ENCODE peak calls at places on chromosomes 2 and 18, in four cellular contexts. H is esophagus muscularis mucosa, J is breast epithelium, X is mammary epithelial cell. U is an unnamed sample.

GRCh38 chr2:207792244-207792785 is 22.6 kb upstream of the FZD5 start:
- DNase-seq in H (no peak), J (no peak), X (peak; percentile 61), U (no peak)

GRCh38 chr2:224640694-224641093 is 55.5 kb upstream of the CUL3 start:
- DNase-seq in H (no peak), J (no peak), X (no peak), U (no peak)

GRCh38 chr2:134739879-134740301 is 21.1 kb upstream of the TMEM163 start:
- DNase-seq in H (peak; percentile 89), J (no peak), X (peak; percentile 66), U (no peak)

GRCh38 chr2:85873679-85874078 is 15.1 kb downstream of the ST3GAL5 start:
- DNase-seq in H (no peak), J (no peak), X (no peak), U (no peak)

GRCh38 chr2:128374001-128374710 is 55.5 kb upstream of the HS6ST1 start:
- DNase-seq in H (no peak), J (peak; percentile 83), X (peak; percentile 63), U (peak; percentile 77)

GRCh38 chr2:44680424-44680971 is 261.0 kb upstream of the SIX3 start:
- DNase-seq in H (no peak), J (no peak), X (no peak), U (no peak)

GRCh38 chr18:10912790-10913560 is 236.4 kb downstream of the PIEZO2 start:
- DNase-seq in H (no peak), J (no peak), X (no peak), U (peak; percentile 91)

GRCh38 chr2:96554293-96555145 is 18.0 kb downstream of the ARID5A start:
- DNase-seq in H (no peak), J (peak; percentile 68), X (peak; percentile 20), U (peak; percentile 70)

GRCh38 chr18:6731197-6731596 is 1.7 kb downstream of the ARHGAP28 start:
- DNase-seq in H (no peak), J (no peak), X (peak; percentile 80), U (no peak)

GRCh38 chr18:39635966-39636365 is 2070.4 kb upstream of the CELF4 start:
- DNase-seq in H (no peak), J (no peak), X (no peak), U (no peak)

GRCh38 chr2:164837807-164838206 is 3.8 kb downstream of the COBLL1 start:
- DNase-seq in H (no peak), J (no peak), X (no peak), U (no peak)

GRCh38 chr2:240926516-240927389 is 20.6 kb downstream of the CROCC2 start:
- DNase-seq in H (no peak), J (no peak), X (no peak), U (peak; percentile 34)

GRCh38 chr2:98445708-98446577 is 1.3 kb downstream of the INPP4A start:
- DNase-seq in H (no peak), J (no peak), X (no peak), U (no peak)

GRCh38 chr2:152493417-152493816 is 158.4 kb downstream of the FMNL2 start:
- DNase-seq in H (no peak), J (no peak), X (no peak), U (no peak)

GRCh38 chr2:130767408-130767775 is 12.1 kb downstream of the AMER3 start:
- DNase-seq in H (no peak), J (no peak), X (no peak), U (no peak)

GRCh38 chr18:26646897-26647296 is 98.5 kb upstream of the KCTD1 start:
- DNase-seq in H (no peak), J (no peak), X (peak; percentile 36), U (no peak)

GRCh38 chr18:23069481-23069880 is 65.8 kb upstream of the CABLES1 start:
- DNase-seq in H (no peak), J (no peak), X (no peak), U (no peak)

GRCh38 chr18:78090584-78090983 is 840.9 kb downstream of the GALR1 start:
- DNase-seq in H (no peak), J (no peak), X (no peak), U (no peak)

GRCh38 chr2:8608411-8608954 is 73.4 kb upstream of the ID2 start:
- DNase-seq in H (no peak), J (no peak), X (no peak), U (no peak)

GRCh38 chr18:75474332-75474731 is 46.8 kb upstream of the SMIM21 start:
- DNase-seq in H (no peak), J (no peak), X (no peak), U (no peak)

GRCh38 chr18:36786686-36787085 is 42.1 kb downstream of the TPGS2 start:
- DNase-seq in H (no peak), J (peak; percentile 77), X (peak; percentile 36), U (peak; percentile 93)

GRCh38 chr2:102010767-102011351 is 19.1 kb downstream of the IL1R2 start:
- DNase-seq in H (no peak), J (no peak), X (no peak), U (no peak)

GRCh38 chr2:238108423-238109201 is 8.5 kb downstream of the ESPNL start:
- DNase-seq in H (no peak), J (no peak), X (no peak), U (peak; percentile 52)

GRCh38 chr2:172480301-172481218 is 53.2 kb downstream of the ITGA6 start:
- DNase-seq in H (no peak), J (no peak), X (no peak), U (peak; percentile 13)

GRCh38 chr2:54997826-54998225 is 52.4 kb downstream of the RTN4 start:
- DNase-seq in H (no peak), J (no peak), X (no peak), U (no peak)
- H3K27ac ChIP-seq in H (peak overlapping the region; percentile 4), J (peak overlapping the region; percentile 27), X (no peak overlapping the region), U (peak overlapping the region; percentile 87)

DNA sequence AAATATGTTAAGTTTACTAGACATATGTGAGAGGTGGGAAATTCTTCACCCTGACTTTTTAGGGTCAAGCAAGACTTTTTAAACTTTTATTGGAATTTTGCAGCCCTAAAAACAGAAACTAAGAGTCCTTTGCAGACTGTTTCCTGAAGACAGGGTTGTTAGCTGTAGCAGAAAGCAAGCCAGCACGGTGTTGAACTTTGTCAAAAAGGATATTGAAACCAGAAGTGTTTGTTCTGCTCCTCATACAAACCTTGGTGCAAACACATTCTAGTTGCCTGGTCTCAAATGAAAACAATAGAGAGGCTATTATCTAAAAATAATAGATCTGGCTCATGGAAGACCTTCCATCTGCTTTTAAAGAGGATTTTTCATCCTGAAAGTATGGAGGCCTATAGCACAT is 65.8 kb upstream of the IGFBP5 start:
- DNase-seq in H (no peak), J (no peak), X (no peak), U (no peak)
- H3K27me3 ChIP-seq in H (no peaks in the 10 kb centered on the region), J (no peaks in the 10 kb centered on the region), X (no peaks in the 10 kb centered on the region), U (no peaks in the 10 kb centered on the region)

GRCh38 chr18:13379062-13379800 is 160.7 kb downstream of the LDLRAD4 start:
- DNase-seq in H (no peak), J (no peak), X (no peak), U (peak; percentile 72)
- H3K27ac ChIP-seq in H (peak overlapping the region; percentile 70), J (peak overlapping the region; percentile 93), X (no peak overlapping the region), U (peak overlapping the region; percentile 76)

GRCh38 chr2:1405124-1405523 is 8.1 kb upstream of the TPO start:
- DNase-seq in H (no peak), J (no peak), X (no peak), U (no peak)

GRCh38 chr2:1405967-1406366 is 7.3 kb upstream of the TPO start:
- DNase-seq in H (no peak), J (no peak), X (no peak), U (no peak)

GRCh38 chr2:1402064-1402463 is 11.2 kb upstream of the TPO start:
- DNase-seq in H (no peak), J (no peak), X (no peak), U (no peak)

GRCh38 chr2:1403565-1403964 is 9.7 kb upstream of the TPO start:
- DNase-seq in H (no peak), J (no peak), X (no peak), U (no peak)

DNA sequence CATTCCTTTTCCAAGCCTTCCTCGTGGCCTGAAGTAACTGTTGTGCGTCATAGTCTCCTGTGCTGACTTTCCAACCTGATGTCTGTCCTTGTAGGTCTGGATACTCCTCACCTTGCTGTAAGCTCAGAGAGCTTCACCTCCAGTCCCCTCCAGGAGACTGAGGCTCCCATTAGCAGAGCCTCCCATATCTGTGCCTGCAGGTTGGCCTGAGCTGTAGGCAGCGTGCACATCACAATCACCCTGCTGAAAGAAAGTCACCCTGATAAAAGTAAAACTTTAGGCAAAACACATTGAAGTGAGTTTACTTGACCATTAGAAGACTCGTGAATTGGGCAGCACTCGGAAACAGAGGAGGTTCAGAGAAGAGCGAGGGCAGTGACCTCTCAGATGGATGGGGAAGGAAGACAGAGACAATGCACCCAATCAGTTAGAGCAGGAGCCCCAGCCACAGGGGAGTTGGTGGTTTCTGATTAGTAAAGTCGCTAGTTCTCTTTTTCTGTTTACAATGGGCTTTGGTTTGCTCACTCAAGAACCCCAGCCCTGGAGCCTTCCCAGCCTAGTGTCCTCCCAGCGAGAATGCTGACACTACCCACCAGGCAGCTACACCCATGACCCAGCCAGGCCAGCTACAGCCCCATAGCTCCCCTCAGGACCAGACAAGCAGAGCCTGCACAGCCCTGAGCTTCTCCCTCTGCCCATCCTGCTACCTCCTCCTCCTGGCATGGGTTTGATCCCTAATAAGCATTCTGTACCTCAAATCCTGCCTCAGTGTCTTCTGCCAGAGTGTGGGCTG is 12.1 kb upstream of the TPO start:
- DNase-seq in H (no peak), J (no peak), X (no peak), U (no peak)
- H3K27me3 ChIP-seq in H (no peaks in the 10 kb centered on the region), J (no peaks in the 10 kb centered on the region), X (no peaks in the 10 kb centered on the region), U (no peaks in the 10 kb centered on the region)

GRCh38 chr2:43008388-43008787 is 216.0 kb upstream of the HAAO start:
- DNase-seq in H (no peak), J (peak; percentile 8), X (no peak), U (no peak)

GRCh38 chr2:43005975-43006833 is 213.8 kb upstream of the HAAO start:
- DNase-seq in H (no peak), J (no peak), X (no peak), U (no peak)

GRCh38 chr2:43007901-43008300 is 215.5 kb upstream of the HAAO start:
- DNase-seq in H (no peak), J (peak; percentile 15), X (no peak), U (no peak)

GRCh38 chr2:43005211-43005974 is 213.0 kb upstream of the HAAO start:
- DNase-seq in H (no peak), J (no peak), X (no peak), U (no peak)

GRCh38 chr2:43006834-43007543 is 214.6 kb upstream of the HAAO start:
- DNase-seq in H (no peak), J (peak; percentile 11), X (no peak), U (no peak)
- H3K27ac ChIP-seq in H (no peak overlapping the region), J (no peak overlapping the region), X (no peak overlapping the region), U (no peak overlapping the region)

GRCh38 chr2:2686228-2686627 is 355.2 kb upstream of the MYT1L start:
- DNase-seq in H (no peak), J (no peak), X (no peak), U (no peak)

GRCh38 chr2:2687745-2688144 is 356.7 kb upstream of the MYT1L start:
- DNase-seq in H (no peak), J (no peak), X (no peak), U (no peak)

GRCh38 chr2:2688231-2688630 is 357.2 kb upstream of the MYT1L start:
- DNase-seq in H (no peak), J (no peak), X (no peak), U (no peak)

GRCh38 chr2:2691419-2691818 is 360.3 kb upstream of the MYT1L start:
- DNase-seq in H (no peak), J (no peak), X (no peak), U (no peak)

DNA sequence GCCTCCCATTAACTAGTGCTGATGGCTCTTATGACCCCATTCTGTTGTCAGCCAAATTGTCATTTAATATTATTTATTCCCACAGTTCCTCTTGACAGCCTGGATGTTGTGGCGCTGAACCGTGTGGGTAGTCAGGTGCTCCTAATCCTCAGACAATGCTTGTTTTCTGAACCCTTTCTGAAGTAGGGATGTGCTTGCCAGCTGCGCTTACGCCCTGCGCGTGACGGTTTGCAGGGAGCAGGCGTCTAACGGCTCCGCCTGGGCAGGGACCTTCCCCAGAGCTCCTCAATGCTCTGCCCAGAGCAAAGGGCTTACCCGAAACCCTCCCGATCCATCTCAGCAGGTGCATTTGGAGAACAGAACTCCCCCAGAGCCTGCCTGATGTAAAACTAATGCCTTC is 358.2 kb upstream of the MYT1L start:
- DNase-seq in H (no peak), J (no peak), X (no peak), U (no peak)
- H3K27me3 ChIP-seq in H (no peaks in the 10 kb centered on the region), J (no peaks in the 10 kb centered on the region), X (no peaks in the 10 kb centered on the region), U (no peaks in the 10 kb centered on the region)